ENCODE peak calls at places on chromosomes 5 and 9, in eight cellular contexts. S, C, N, W, O, G, J and X are unnamed samples.

GRCh38 chr9:124654431-124654830 is 116.7 kb downstream of the NR6A1 start:
- DNase-seq in O (no peak), S (no peak), N (no peak), J (no peak), C (no peak), W (no peak), G (peak; percentile 50), X (peak; percentile 47)

GRCh38 chr9:5920860-5921328 is 30.2 kb downstream of the MLANA start:
- DNase-seq in C (no peak), S (no peak), N (no peak), J (no peak), G (peak; percentile 82), O (no peak), W (no peak), X (peak; percentile 2)

GRCh38 chr5:111422245-111422644 is 90.1 kb downstream of the STARD4 start:
- DNase-seq in G (no peak), W (no peak), N (no peak), J (no peak), O (no peak), C (no peak), S (no peak), X (no peak)

GRCh38 chr9:35852267-35852815 is 17.9 kb downstream of the OR13J1 start:
- DNase-seq in O (no peak), J (no peak), C (no peak), N (no peak), G (no peak), S (no peak), W (no peak), X (no peak)

GRCh38 chr9:93116049-93116961 is 17.7 kb downstream of the NINJ1 start:
- DNase-seq in O (no peak), G (peak; percentile 73), W (no peak), N (no peak), S (peak; percentile 35), J (peak; percentile 75), C (peak; percentile 86), X (peak; percentile 55)

GRCh38 chr9:71910602-71911060 is 362 bp downstream of the ABHD17B start:
- DNase-seq in J (no peak), S (no peak), C (no peak), N (no peak), G (peak; percentile 78), O (no peak), W (no peak), X (no peak)

GRCh38 chr9:130701059-130702022 is 7.8 kb downstream of the EXOSC2 start:
- DNase-seq in S (peak; percentile 60), O (peak; percentile 19), N (peak; percentile 27), J (peak; percentile 77), W (peak; percentile 55), C (peak; percentile 91), G (peak; percentile 85), X (peak; percentile 90)

GRCh38 chr5:102511666-102512065 is 12.9 kb upstream of the SLCO6A1 start:
- DNase-seq in G (peak; percentile 50), S (peak; percentile 58), O (no peak), J (no peak), C (peak; percentile 31), W (peak; percentile 6), N (no peak), X (peak; percentile 22)

GRCh38 chr9:93807166-93808013 is 147.8 kb downstream of the BARX1 start:
- DNase-seq in N (no peak), O (peak; percentile 96), S (no peak), C (no peak), J (no peak), W (no peak), G (no peak), X (no peak)

GRCh38 chr9:82382887-82383616 is 394.5 kb downstream of the SPATA31D1 start:
- DNase-seq in J (no peak), C (no peak), W (no peak), S (no peak), N (no peak), G (no peak), O (no peak), X (no peak)

GRCh38 chr5:75049581-75050274 is 2.6 kb downstream of the GCNT4 start:
- DNase-seq in C (peak; percentile 61), J (peak; percentile 52), N (no peak), O (peak; percentile 44), G (peak; percentile 71), W (peak; percentile 39), S (peak; percentile 67), X (peak; percentile 65)

GRCh38 chr9:93467062-93467416 is 13.7 kb upstream of the FAM120AOS start:
- DNase-seq in J (no peak), W (no peak), G (no peak), O (no peak), C (no peak), N (no peak), S (no peak), X (no peak)

GRCh38 chr5:74685979-74686631 is 1.1 kb downstream of the HEXB start:
- DNase-seq in S (no peak), G (peak; percentile 61), W (no peak), C (peak; percentile 69), J (peak; percentile 16), O (no peak), N (no peak), X (peak; percentile 59)

GRCh38 chr9:110921705-110922104 is 116.6 kb downstream of the LPAR1 start:
- DNase-seq in C (no peak), J (no peak), O (no peak), G (no peak), S (no peak), W (no peak), N (no peak), X (no peak)

GRCh38 chr5:124746916-124747769 is 704 bp upstream of the ZNF608 start:
- DNase-seq in G (peak; percentile 87), W (peak; percentile 88), S (peak; percentile 97), C (peak; percentile 99), J (peak; percentile 57), N (no peak), O (peak; percentile 98), X (peak; percentile 95)

GRCh38 chr5:44663991-44664710 is 144.6 kb upstream of the MRPS30 start:
- DNase-seq in G (no peak), C (no peak), S (no peak), J (no peak), O (no peak), W (no peak), N (no peak), X (no peak)

GRCh38 chr9:20302229-20302628 is 320.1 kb downstream of the MLLT3 start:
- DNase-seq in C (no peak), W (no peak), N (no peak), J (no peak), G (no peak), S (no peak), O (no peak), X (no peak)

GRCh38 chr5:17216176-17216973 is 1.1 kb upstream of the BASP1 start:
- DNase-seq in C (peak; percentile 85), W (peak; percentile 62), O (peak; percentile 100), N (no peak), G (peak; percentile 90), S (peak; percentile 87), J (peak; percentile 66), X (peak; percentile 86)

GRCh38 chr9:113674436-113674835 is 201.7 kb upstream of the ZNF618 start:
- DNase-seq in S (no peak), C (peak; percentile 51), N (no peak), W (no peak), G (peak; percentile 87), J (no peak), O (no peak), X (peak; percentile 84)

GRCh38 chr5:90474235-90475107 is at the start of the genes MBLAC2 and POLR3G:
- DNase-seq in O (peak; percentile 90), S (peak; percentile 89), W (peak; percentile 90), J (peak; percentile 86), C (peak; percentile 92), G (peak; percentile 97), N (peak; percentile 87), X (peak; percentile 88)

GRCh38 chr5:66807743-66808142 is 211.6 kb downstream of the MAST4 start:
- DNase-seq in C (peak; percentile 75), S (peak; percentile 72), G (peak; percentile 77), W (peak; percentile 85), N (no peak), J (peak; percentile 38), O (peak; percentile 23), X (peak; percentile 65)

GRCh38 chr5:35816881-35817521 is 39.7 kb upstream of the IL7R start:
- DNase-seq in N (no peak), J (no peak), S (no peak), G (no peak), C (no peak), W (no peak), O (no peak), X (no peak)

GRCh38 chr9:79559501-79560181 is 12.1 kb upstream of the TLE4 start:
- DNase-seq in G (no peak), W (no peak), C (no peak), S (no peak), O (peak; percentile 96), N (no peak), J (no peak), X (no peak)

GRCh38 chr9:74770508-74771261 is 117.0 kb downstream of the TRPM6 start:
- DNase-seq in C (no peak), O (no peak), W (no peak), G (peak; percentile 41), S (peak; percentile 25), N (no peak), J (peak; percentile 29), X (no peak)

GRCh38 chr5:110757118-110757729 is 18.4 kb downstream of the SLC25A46 start:
- DNase-seq in G (peak; percentile 61), S (peak; percentile 49), O (peak; percentile 34), N (no peak), J (no peak), C (peak; percentile 80), W (peak; percentile 35), X (peak; percentile 84)

GRCh38 chr5:126178521-126178920 is 244.7 kb upstream of the GRAMD2B start:
- DNase-seq in G (peak; percentile 53), C (peak; percentile 78), S (no peak), W (no peak), O (no peak), N (no peak), J (no peak), X (peak; percentile 98)

GRCh38 chr9:36328798-36329411 is 70.7 kb upstream of the GNE start:
- DNase-seq in S (peak; percentile 75), N (peak; percentile 5), O (peak; percentile 66), C (peak; percentile 87), W (peak; percentile 59), G (peak; percentile 70), J (peak; percentile 55), X (peak; percentile 88)

GRCh38 chr9:138022756-138023393 is 145.3 kb downstream of the CACNA1B start:
- DNase-seq in O (no peak), C (no peak), N (no peak), S (no peak), G (no peak), W (no peak), J (no peak), X (no peak)